ENCODE peak calls at places on chromosomes 5 and 9, in nine cellular contexts. E is fibroblast of mammary gland; G is NT2/D1; S is NCI-H1436; L is epithelial cell of esophagus; Q is dermis microvascular lymphatic vessel endothelial cell; M is stimulated activated CD4-positive, alpha-beta T cell treated with anti-CD3 and anti-CD28 coated beads, Interleukin-1b, Interleukin-23, amount 100 ng/mL, for 24 hours; A is activated T-cell treated with anti-CD3 and anti-CD28 coated beads, Interleukin-2, amount 50 U/mL, for 48 hours; F is RPMI7951. T is an unnamed sample.

GRCh38 chr5:132500931-132501628 is 10.5 kb upstream of the IRF1 start:
- DNase-seq in E (peak; percentile 57), G (no peak), S (peak; percentile 58), L (peak; percentile 63), Q (peak; percentile 73), M (peak; percentile 65), A (peak; percentile 82), F (peak; percentile 64), T (peak; percentile 89)

GRCh38 chr9:135308809-135309762 is 170.5 kb upstream of the PPP1R26 start:
- DNase-seq in E (no peak), G (no peak), S (no peak), L (no peak), Q (no peak), M (no peak), A (peak; percentile 4), F (no peak), T (peak; percentile 33)

GRCh38 chr9:104085538-104085937 is 8.6 kb upstream of the SMC2 start:
- DNase-seq in E (no peak), G (no peak), S (no peak), L (no peak), Q (no peak), M (no peak), A (no peak), F (no peak), T (no peak)

GRCh38 chr9:4197548-4197947 is 102.3 kb downstream of the GLIS3 start:
- DNase-seq in E (peak; percentile 36), G (peak; percentile 44), S (no peak), L (peak; percentile 32), Q (peak; percentile 17), M (no peak), A (peak; percentile 26), F (peak; percentile 15), T (no peak)

GRCh38 chr5:4862500-4862899 is 277.6 kb upstream of the ADAMTS16 start:
- DNase-seq in E (peak; percentile 60), G (peak; percentile 28), S (peak; percentile 18), L (peak; percentile 59), Q (peak; percentile 51), M (no peak), A (no peak), F (peak; percentile 38), T (no peak)

GRCh38 chr9:97419315-97419867 is 7.5 kb downstream of the TDRD7 start:
- DNase-seq in E (peak; percentile 87), G (no peak), S (no peak), L (peak; percentile 7), Q (peak; percentile 82), M (no peak), A (no peak), F (peak; percentile 75), T (no peak)

GRCh38 chr5:124176692-124177091 is 569.7 kb downstream of the ZNF608 start:
- DNase-seq in E (peak; percentile 27), G (no peak), S (no peak), L (peak; percentile 4), Q (no peak), M (no peak), A (no peak), F (no peak), T (no peak)

GRCh38 chr5:111165058-111165457 is 59.1 kb upstream of the CAMK4 start:
- DNase-seq in E (no peak), G (no peak), S (no peak), L (no peak), Q (no peak), M (no peak), A (no peak), F (no peak), T (no peak)

GRCh38 chr9:134434896-134435506 is 108.7 kb downstream of the RXRA start:
- DNase-seq in E (peak; percentile 98), G (no peak), S (no peak), L (peak; percentile 88), Q (peak; percentile 95), M (no peak), A (no peak), F (peak; percentile 93), T (no peak)

T was measured in activated CD8-positive, alpha-beta memory T cell treated with anti-CD3 and anti-CD28 coated beads for 24 hours.